ENCODE peak calls at places on chromosome 3, in seven cellular contexts. D, A, L, J, P, S and R are unnamed samples.

GRCh38 chr3:182046365-182046764 is 334.6 kb downstream of the SOX2 start:
- DNase-seq in D (peak; percentile 11), A (no peak), L (no peak), J (no peak), P (no peak), S (no peak), R (no peak)

GRCh38 chr3:183638092-183638644 is 2.7 kb downstream of the KLHL24 start:
- DNase-seq in D (no peak), A (no peak), L (no peak), J (no peak), P (no peak), S (no peak), R (no peak)

GRCh38 chr3:146705205-146705604 is 100.1 kb upstream of the PLSCR5 start:
- DNase-seq in D (no peak), A (no peak), L (no peak), J (no peak), P (no peak), S (no peak), R (no peak)

GRCh38 chr3:50608278-50608677 is 3.3 kb downstream of the CISH start:
- DNase-seq in D (no peak), A (peak; percentile 46), L (no peak), J (no peak), P (no peak), S (no peak), R (no peak)

GRCh38 chr3:61927332-61927731 is 366.0 kb downstream of the PTPRG start:
- DNase-seq in D (no peak), A (peak; percentile 80), L (peak; percentile 80), J (peak; percentile 82), P (peak; percentile 77), S (peak; percentile 87), R (peak; percentile 81)

GRCh38 chr3:56835626-56836025 is 33.9 kb upstream of the ARHGEF3 start:
- DNase-seq in D (no peak), A (no peak), L (no peak), J (no peak), P (no peak), S (no peak), R (no peak)

GRCh38 chr3:38150780-38151528 is 12.5 kb downstream of the MYD88 start:
- DNase-seq in D (peak; percentile 41), A (no peak), L (no peak), J (no peak), P (no peak), S (no peak), R (no peak)

GRCh38 chr3:55842204-55842603 is 355.1 kb upstream of the WNT5A start:
- DNase-seq in D (peak; percentile 40), A (no peak), L (no peak), J (no peak), P (no peak), S (no peak), R (no peak)

GRCh38 chr3:172625404-172625803 is 85.5 kb downstream of the NCEH1 start:
- DNase-seq in D (no peak), A (no peak), L (no peak), J (no peak), P (no peak), S (no peak), R (no peak)

GRCh38 chr3:185290266-185290665 is 36.4 kb upstream of the EHHADH start:
- DNase-seq in D (no peak), A (no peak), L (no peak), J (no peak), P (no peak), S (no peak), R (no peak)

GRCh38 chr3:142852009-142852408 is 36.9 kb downstream of the PCOLCE2 start:
- DNase-seq in D (no peak), A (no peak), L (no peak), J (no peak), P (no peak), S (no peak), R (no peak)

GRCh38 chr3:41125258-41125657 is 74.0 kb upstream of the CTNNB1 start:
- DNase-seq in D (no peak), A (no peak), L (no peak), J (no peak), P (no peak), S (no peak), R (no peak)

GRCh38 chr3:165883866-165884478 is 46.7 kb upstream of the BCHE start:
- DNase-seq in D (no peak), A (no peak), L (no peak), J (no peak), P (no peak), S (no peak), R (no peak)

GRCh38 chr3:34206996-34207395 is 408.6 kb downstream of the PDCD6IP start:
- DNase-seq in D (no peak), A (no peak), L (no peak), J (no peak), P (no peak), S (no peak), R (no peak)

GRCh38 chr3:39127296-39127906 is 19.9 kb downstream of the TTC21A start:
- DNase-seq in D (no peak), A (no peak), L (no peak), J (no peak), P (no peak), S (no peak), R (no peak)

GRCh38 chr3:96991812-96992211 is 177.4 kb downstream of the EPHA6 start:
- DNase-seq in D (no peak), A (no peak), L (no peak), J (no peak), P (no peak), S (no peak), R (no peak)

GRCh38 chr3:149806171-149806778 is 6.7 kb upstream of the RNF13 start:
- DNase-seq in D (no peak), A (no peak), L (no peak), J (no peak), P (no peak), S (no peak), R (no peak)

GRCh38 chr3:99562990-99563607 is 75.3 kb upstream of the COL8A1 start:
- DNase-seq in D (no peak), A (no peak), L (no peak), J (no peak), P (no peak), S (no peak), R (no peak)

GRCh38 chr3:128492353-128493220 is at the start of gene GATA2:
- DNase-seq in D (peak; percentile 68), A (peak; percentile 66), L (peak; percentile 66), J (peak; percentile 63), P (no peak), S (no peak), R (no peak)

GRCh38 chr3:106215047-106215446 is 346.2 kb upstream of the CBLB start:
- DNase-seq in D (no peak), A (no peak), L (no peak), J (no peak), P (no peak), S (no peak), R (no peak)

GRCh38 chr3:86969500-86970189 is 21.3 kb downstream of the VGLL3 start:
- DNase-seq in D (peak; percentile 84), A (no peak), L (no peak), J (no peak), P (no peak), S (no peak), R (no peak)

GRCh38 chr3:25587094-25587493 is 77.6 kb downstream of the TOP2B start:
- DNase-seq in D (no peak), A (no peak), L (no peak), J (no peak), P (no peak), S (no peak), R (no peak)

GRCh38 chr3:193840111-193840641 is 247.2 kb downstream of the OPA1 start:
- DNase-seq in D (no peak), A (no peak), L (no peak), J (no peak), P (no peak), S (no peak), R (no peak)

GRCh38 chr3:71423151-71423906 is 160.2 kb downstream of the FOXP1 start:
- DNase-seq in D (no peak), A (no peak), L (no peak), J (no peak), P (peak; percentile 52), S (no peak), R (no peak)

GRCh38 chr3:168094580-168094876 is 1.2 kb downstream of the GOLIM4 start:
- DNase-seq in D (no peak), A (no peak), L (no peak), J (no peak), P (peak; percentile 26), S (no peak), R (no peak)

GRCh38 chr3:53252105-53252946 is 3.5 kb downstream of the TKT start:
- DNase-seq in D (peak; percentile 84), A (no peak), L (no peak), J (no peak), P (no peak), S (no peak), R (no peak)
- H3K27ac ChIP-seq in D (peak overlapping the region; percentile 86), A (no peak overlapping the region), L (no peak overlapping the region), J (no peak overlapping the region), P (peak overlapping the region; percentile 42), S (no peak overlapping the region), R (peak overlapping the region; percentile 26)

GRCh38 chr3:69744507-69744906 is 5.2 kb downstream of the MITF start:
- DNase-seq in D (peak; percentile 30), A (no peak), L (no peak), J (no peak), P (no peak), S (no peak), R (no peak)
- H3K27ac ChIP-seq in D (no peak overlapping the region), A (no peak overlapping the region), L (peak overlapping the region; percentile 93), J (no peak overlapping the region), P (peak overlapping the region; percentile 70), S (no peak overlapping the region), R (no peak overlapping the region)

DNA sequence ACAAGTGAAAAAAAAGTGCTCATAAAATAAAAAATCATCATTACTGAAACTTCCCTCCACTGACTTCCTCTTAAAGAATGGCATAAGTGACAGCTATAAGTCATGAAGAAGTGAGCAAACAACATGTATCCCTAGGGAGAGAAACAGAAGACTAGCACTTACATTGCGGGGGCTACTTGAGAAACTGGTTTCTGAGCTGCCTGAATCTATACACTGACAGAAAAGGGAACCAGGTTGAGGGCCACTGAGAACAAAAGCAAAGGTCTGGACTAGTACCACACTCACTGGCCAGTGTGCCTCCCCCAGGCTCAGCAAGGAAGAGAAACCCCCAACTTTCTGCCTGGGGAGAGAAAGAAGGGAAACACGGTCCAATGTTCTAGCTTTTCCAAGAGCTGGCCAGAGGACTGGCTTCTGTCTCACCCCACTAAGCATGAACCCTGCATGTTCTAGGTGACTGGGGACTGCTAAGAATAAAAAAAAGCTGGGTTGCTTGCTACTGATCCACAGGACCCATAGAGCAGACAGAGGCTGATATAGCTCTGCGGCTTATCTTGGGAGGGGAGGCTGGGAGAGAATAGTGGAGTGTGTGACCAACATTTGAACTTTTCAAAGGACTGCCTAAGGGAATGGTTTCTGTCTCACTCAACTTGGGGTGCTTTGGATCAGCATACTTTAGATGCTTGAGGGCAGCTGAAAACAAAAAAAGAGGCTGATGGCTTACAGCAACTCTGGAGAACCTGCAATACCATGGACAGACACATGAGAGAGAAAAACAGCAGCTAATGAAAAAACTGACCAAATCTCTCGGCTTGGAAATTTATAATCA is 8.1 kb downstream of the RAD18 start:
- DNase-seq in D (peak; percentile 53), A (no peak), L (no peak), J (no peak), P (no peak), S (no peak), R (no peak)
- H3K27ac ChIP-seq in D (no peak overlapping the region), A (no peak overlapping the region), L (no peak overlapping the region), J (no peak overlapping the region), P (no peak overlapping the region), S (no peak overlapping the region), R (peak overlapping the region; percentile 69)

DNA sequence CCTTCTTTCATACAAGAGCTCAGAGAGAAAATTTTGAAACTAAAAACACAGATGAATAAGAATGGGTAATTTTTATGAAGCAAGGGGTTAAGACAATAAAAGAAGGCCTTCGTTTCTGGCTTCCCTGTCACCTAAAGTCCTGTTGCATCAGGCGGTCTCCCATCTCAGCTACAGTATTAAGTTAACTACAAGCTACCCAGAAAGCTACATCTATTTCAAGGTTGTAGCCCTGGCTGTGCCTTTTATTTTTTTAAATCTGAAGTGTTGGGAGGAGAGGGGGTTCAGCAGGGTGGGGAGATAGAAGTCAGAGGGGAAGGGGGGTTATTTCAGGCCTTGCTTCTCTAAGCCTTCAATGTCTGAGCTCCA is 183.3 kb downstream of the TPRG1 start:
- DNase-seq in D (no peak), A (no peak), L (no peak), J (no peak), P (no peak), S (no peak), R (no peak)
- H3K27ac ChIP-seq in D (peak overlapping the region; percentile 34), A (peak overlapping the region; percentile 92), L (no peak overlapping the region), J (peak overlapping the region; percentile 47), P (no peak overlapping the region), S (no peak overlapping the region), R (no peak overlapping the region)